ENCODE peak calls at places on chromosome 22, in four cellular contexts. One of them, this sample, is unnamed.

GRCh38 chr22:26330971-26331625 is 98.0 kb upstream of the ASPHD2 start:
- DNase-seq in WTC11: peak
- DNase-seq in K562: peak
- DNase-seq in HepG2: peak
- DNase-seq in this sample: peak

GRCh38 chr22:24514241-24515024 is 19.3 kb downstream of the UPB1 start:
- DNase-seq in WTC11: no peak
- DNase-seq in K562: no peak
- DNase-seq in HepG2: peak
- DNase-seq in this sample: no peak

GRCh38 chr22:21446827-21447690 is 20.1 kb upstream of the TMEM191C start:
- DNase-seq in WTC11: peak
- DNase-seq in K562: no peak
- DNase-seq in HepG2: no peak
- DNase-seq in this sample: no peak

GRCh38 chr22:46569055-46569847 is 31.8 kb upstream of the CELSR1 start:
- DNase-seq in WTC11: no peak
- DNase-seq in K562: no peak
- DNase-seq in HepG2: no peak
- DNase-seq in this sample: no peak

GRCh38 chr22:47996446-47996857 is 1234.0 kb downstream of the TBC1D22A start:
- DNase-seq in WTC11: no peak
- DNase-seq in K562: no peak
- DNase-seq in HepG2: no peak
- DNase-seq in this sample: no peak

GRCh38 chr22:35742342-35743100 is 24.8 kb downstream of the APOL5 start:
- DNase-seq in WTC11: no peak
- DNase-seq in K562: peak
- DNase-seq in HepG2: no peak
- DNase-seq in this sample: no peak

GRCh38 chr22:28247114-28247513 is 328.1 kb upstream of the PITPNB start:
- DNase-seq in WTC11: no peak
- DNase-seq in K562: no peak
- DNase-seq in HepG2: no peak
- DNase-seq in this sample: no peak

GRCh38 chr22:42286205-42286604 is 15.8 kb upstream of the TCF20 start:
- DNase-seq in WTC11: no peak
- DNase-seq in K562: no peak
- DNase-seq in HepG2: no peak
- DNase-seq in this sample: no peak

GRCh38 chr22:41589260-41589600 is 410 bp downstream of the PMM1 start:
- DNase-seq in WTC11: peak
- DNase-seq in K562: peak
- DNase-seq in HepG2: no peak
- DNase-seq in this sample: no peak

GRCh38 chr22:41512421-41513194 is 31.7 kb downstream of the POLR3H start:
- DNase-seq in WTC11: peak
- DNase-seq in K562: peak
- DNase-seq in HepG2: peak
- DNase-seq in this sample: peak

GRCh38 chr22:29040385-29041275 is 21.0 kb downstream of the C22orf31 start:
- DNase-seq in WTC11: peak
- DNase-seq in K562: peak
- DNase-seq in HepG2: peak
- DNase-seq in this sample: peak

GRCh38 chr22:32548039-32548438 is 73.4 kb downstream of the FBXO7 start:
- DNase-seq in WTC11: no peak
- DNase-seq in K562: no peak
- DNase-seq in HepG2: no peak
- DNase-seq in this sample: no peak

GRCh38 chr22:35315141-35315854 is 15.6 kb downstream of the TOM1 start:
- DNase-seq in WTC11: no peak
- DNase-seq in K562: no peak
- DNase-seq in HepG2: no peak
- DNase-seq in this sample: no peak

GRCh38 chr22:33023119-33023827 is 34.9 kb downstream of the SYN3 start:
- DNase-seq in WTC11: no peak
- DNase-seq in K562: no peak
- DNase-seq in HepG2: no peak
- DNase-seq in this sample: no peak

GRCh38 chr22:42066133-42066761 is 4.4 kb downstream of the NAGA start:
- DNase-seq in WTC11: no peak
- DNase-seq in K562: no peak
- DNase-seq in HepG2: no peak
- DNase-seq in this sample: no peak

GRCh38 chr22:36330655-36331305 is 57.0 kb downstream of the MYH9 start:
- DNase-seq in WTC11: no peak
- DNase-seq in K562: peak
- DNase-seq in HepG2: no peak
- DNase-seq in this sample: no peak

GRCh38 chr22:43289976-43290663 is 53.1 kb downstream of the SCUBE1 start:
- DNase-seq in WTC11: no peak
- DNase-seq in K562: no peak
- DNase-seq in HepG2: no peak
- DNase-seq in this sample: no peak

GRCh38 chr22:31173386-31174145 is 13.6 kb downstream of the RNF185 start:
- DNase-seq in WTC11: no peak
- DNase-seq in K562: no peak
- DNase-seq in HepG2: no peak
- DNase-seq in this sample: peak

GRCh38 chr22:30985561-30986208 is 16.6 kb downstream of the TUG1 start:
- DNase-seq in WTC11: no peak
- DNase-seq in K562: no peak
- DNase-seq in HepG2: peak
- DNase-seq in this sample: no peak

GRCh38 chr22:45731798-45732495 is 60.3 kb downstream of the ATXN10 start:
- DNase-seq in WTC11: no peak
- DNase-seq in K562: no peak
- DNase-seq in HepG2: peak
- DNase-seq in this sample: peak

GRCh38 chr22:45904236-45904635 is 72.7 kb downstream of the WNT7B start:
- DNase-seq in WTC11: no peak
- DNase-seq in K562: no peak
- DNase-seq in HepG2: no peak
- DNase-seq in this sample: no peak

GRCh38 chr22:26336773-26337172 is 92.3 kb upstream of the ASPHD2 start:
- DNase-seq in WTC11: no peak
- DNase-seq in K562: no peak
- DNase-seq in HepG2: no peak
- DNase-seq in this sample: no peak

GRCh38 chr22:31566484-31566883 is 70.1 kb downstream of the SFI1 start:
- DNase-seq in WTC11: no peak
- DNase-seq in K562: no peak
- DNase-seq in HepG2: no peak
- DNase-seq in this sample: no peak

GRCh38 chr22:25777870-25778269 is 35.9 kb downstream of the MYO18B start:
- DNase-seq in WTC11: no peak
- DNase-seq in K562: peak
- DNase-seq in HepG2: peak
- DNase-seq in this sample: peak

GRCh38 chr22:16933924-16934282 is 74.1 kb downstream of the GAB4 start:
- DNase-seq in WTC11: no peak
- DNase-seq in K562: no peak
- DNase-seq in HepG2: no peak
- DNase-seq in this sample: no peak

GRCh38 chr22:45164217-45165123 is 745 bp downstream of the NUP50 start:
- DNase-seq in WTC11: peak
- DNase-seq in K562: peak
- DNase-seq in HepG2: no peak
- DNase-seq in this sample: no peak

GRCh38 chr22:20258584-20259335 is 9.4 kb downstream of the RTN4R start:
- DNase-seq in WTC11: peak
- DNase-seq in K562: peak
- DNase-seq in HepG2: no peak
- DNase-seq in this sample: no peak

GRCh38 chr22:17390087-17390486 is 20.8 kb downstream of the CECR2 start:
- DNase-seq in WTC11: no peak
- DNase-seq in K562: no peak
- DNase-seq in HepG2: no peak
- DNase-seq in this sample: no peak

GRCh38 chr22:18114976-18115652 is 4.5 kb downstream of the TUBA8 start:
- DNase-seq in WTC11: no peak
- DNase-seq in K562: no peak
- DNase-seq in HepG2: no peak
- DNase-seq in this sample: no peak

GRCh38 chr22:49087716-49088660 is 739.7 kb downstream of the BRD1 start:
- DNase-seq in WTC11: no peak
- DNase-seq in K562: no peak
- DNase-seq in HepG2: no peak
- DNase-seq in this sample: no peak

GRCh38 chr22:49087163-49087562 is 740.5 kb downstream of the BRD1 start:
- DNase-seq in WTC11: no peak
- DNase-seq in K562: no peak
- DNase-seq in HepG2: no peak
- DNase-seq in this sample: no peak

GRCh38 chr22:49090853-49091135 is 736.9 kb downstream of the BRD1 start:
- DNase-seq in WTC11: no peak
- DNase-seq in K562: no peak
- DNase-seq in HepG2: no peak
- DNase-seq in this sample: no peak

GRCh38 chr22:49090061-49090852 is 737.4 kb downstream of the BRD1 start:
- DNase-seq in WTC11: no peak
- DNase-seq in K562: no peak
- DNase-seq in HepG2: no peak
- DNase-seq in this sample: no peak

GRCh38 chr22:49088801-49089791 is 738.6 kb downstream of the BRD1 start:
- DNase-seq in WTC11: no peak
- DNase-seq in K562: no peak
- DNase-seq in HepG2: no peak
- DNase-seq in this sample: no peak
- TF ChIP-seq NR3C1 in WTC11: no peak
- TF ChIP-seq NR3C1 in K562: no peak
- TF ChIP-seq NR3C1 in HepG2: no peak
- TF ChIP-seq NR3C1 in this sample: no peak

GRCh38 chr22:37636186-37636948 is 3.1 kb upstream of the SH3BP1 start:
- DNase-seq in WTC11: no peak
- DNase-seq in K562: peak
- DNase-seq in HepG2: no peak
- DNase-seq in this sample: no peak

GRCh38 chr22:37639070-37639760 is at the start of gene SH3BP1:
- DNase-seq in WTC11: peak
- DNase-seq in K562: peak
- DNase-seq in HepG2: peak
- DNase-seq in this sample: no peak

GRCh38 chr22:37636949-37637273 is 2.6 kb upstream of the SH3BP1 start:
- DNase-seq in WTC11: no peak
- DNase-seq in K562: no peak
- DNase-seq in HepG2: no peak
- DNase-seq in this sample: no peak

GRCh38 chr22:37639771-37640590 is 512 bp downstream of the SH3BP1 start:
- DNase-seq in WTC11: peak
- DNase-seq in K562: peak
- DNase-seq in HepG2: no peak
- DNase-seq in this sample: no peak

DNA sequence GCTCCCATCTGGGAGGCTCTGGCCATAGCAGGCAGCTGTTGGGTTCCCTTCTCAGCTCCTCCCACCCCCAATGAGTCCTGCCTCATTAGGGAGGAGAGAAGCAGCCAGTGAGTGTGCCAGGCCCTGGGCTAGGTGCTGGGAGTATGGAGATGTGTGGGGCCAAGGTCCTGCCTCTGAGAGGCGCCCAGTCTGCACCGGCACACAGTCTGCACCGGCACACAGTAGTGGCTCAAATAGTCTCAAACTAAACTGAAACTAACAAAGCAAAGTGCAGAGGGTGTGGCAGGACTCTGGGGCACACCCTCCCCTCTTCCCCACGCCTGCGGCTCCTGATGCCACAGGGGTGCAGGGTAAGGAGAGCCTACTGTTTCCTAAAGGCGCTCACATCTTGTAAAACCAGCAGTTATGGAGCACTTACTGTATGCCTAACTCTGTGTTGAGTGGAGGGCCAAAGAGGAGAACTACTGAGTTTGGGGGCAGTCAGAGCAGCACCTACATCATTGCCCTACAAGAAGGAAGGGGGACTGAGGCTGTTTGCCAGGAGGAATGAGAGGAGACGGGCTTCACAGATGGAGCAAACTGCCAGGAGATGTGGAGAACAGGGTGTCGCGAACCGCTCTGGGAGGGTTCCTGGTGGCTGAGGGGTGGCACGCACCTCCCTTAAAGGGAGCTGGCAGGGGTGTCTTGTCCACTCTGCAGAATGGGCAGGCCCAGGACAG is 959 bp upstream of the SH3BP1 start:
- DNase-seq in WTC11: peak
- DNase-seq in K562: no peak
- DNase-seq in HepG2: peak
- DNase-seq in this sample: no peak
- TF ChIP-seq NR3C1 in WTC11: no peak
- TF ChIP-seq NR3C1 in K562: no peak
- TF ChIP-seq NR3C1 in HepG2: no peak
- TF ChIP-seq NR3C1 in this sample: no peak

GRCh38 chr22:49574861-49575702 is 252.6 kb downstream of the BRD1 start:
- DNase-seq in WTC11: no peak
- DNase-seq in K562: no peak
- DNase-seq in HepG2: no peak
- DNase-seq in this sample: no peak
- TF ChIP-seq NR3C1 in WTC11: no peak
- TF ChIP-seq NR3C1 in K562: no peak
- TF ChIP-seq NR3C1 in HepG2: no peak
- TF ChIP-seq NR3C1 in this sample: no peak

GRCh38 chr22:39556970-39557811 is 13.4 kb upstream of the CACNA1I start:
- DNase-seq in WTC11: no peak
- DNase-seq in K562: peak
- DNase-seq in HepG2: no peak
- DNase-seq in this sample: peak
- TF ChIP-seq NR3C1 in WTC11: no peak
- TF ChIP-seq NR3C1 in K562: no peak
- TF ChIP-seq NR3C1 in HepG2: no peak
- TF ChIP-seq NR3C1 in this sample: no peak

DNA sequence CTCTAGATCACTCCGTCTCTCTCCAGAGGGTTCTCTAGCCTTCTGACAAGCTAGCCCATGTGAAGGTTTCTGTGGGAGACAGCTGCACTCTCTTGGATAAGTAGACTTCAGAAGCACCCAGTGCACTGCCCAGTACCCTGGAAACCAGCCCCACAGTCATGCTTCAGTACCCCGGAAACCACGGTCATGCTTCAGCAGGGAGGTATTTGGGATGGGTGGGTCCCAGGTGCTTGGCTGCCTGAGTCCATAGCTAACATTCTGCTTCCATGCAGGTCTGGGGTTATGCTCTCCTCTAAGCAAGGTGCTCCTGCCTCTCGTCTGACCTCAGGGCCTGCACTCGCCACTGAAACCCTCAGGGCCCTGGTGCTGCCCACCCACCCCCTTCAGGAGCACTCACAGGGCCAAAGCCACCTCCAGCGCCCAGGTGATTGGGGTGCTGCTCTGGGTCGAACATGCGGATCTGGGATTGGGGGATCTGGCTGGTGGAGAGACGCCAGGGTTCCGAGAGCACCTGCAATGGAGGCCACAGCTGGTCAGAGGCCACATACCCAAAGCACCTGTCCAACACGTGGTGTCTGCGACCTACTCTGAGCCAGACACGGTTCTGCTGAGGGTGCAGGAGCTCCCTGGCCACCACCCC is 7.3 kb upstream of the SYCE3 start:
- DNase-seq in WTC11: no peak
- DNase-seq in K562: no peak
- DNase-seq in HepG2: no peak
- DNase-seq in this sample: no peak
- TF ChIP-seq NR3C1 in WTC11: no peak
- TF ChIP-seq NR3C1 in K562: no peak
- TF ChIP-seq NR3C1 in HepG2: no peak
- TF ChIP-seq NR3C1 in this sample: no peak

This sample was measured in A549.